ENCODE peak calls at places on chromosomes 16 and 17, in six cellular contexts. F is endothelial cell, H is GM12864, D is GM13977, X is AG04449, P is cardiac muscle cell. Q is an unnamed sample.

GRCh38 chr17:60075981-60076380 is 2.7 kb downstream of the HEATR6 start:
- DNase-seq in F (no peak), D (no peak), X (no peak), H (no peak), P (no peak), Q (no peak)

GRCh38 chr16:10964891-10965326 is 20.5 kb downstream of the CLEC16A start:
- DNase-seq in X (no peak), D (peak; percentile 62), F (no peak), P (no peak), H (no peak), Q (no peak)

GRCh38 chr16:85982563-85982939 is 83.6 kb downstream of the IRF8 start:
- DNase-seq in P (no peak), H (no peak), D (no peak), F (no peak), X (no peak), Q (peak; percentile 66)

GRCh38 chr17:61631800-61632199 is 40.8 kb upstream of the NACA2 start:
- DNase-seq in F (no peak), D (no peak), H (no peak), X (no peak), P (no peak), Q (no peak)

GRCh38 chr17:1546292-1546922 is 16.2 kb downstream of the PITPNA start:
- DNase-seq in D (no peak), F (no peak), X (no peak), H (no peak), P (no peak), Q (no peak)

GRCh38 chr17:45248132-45248936 is 13.6 kb downstream of the SPATA32 start:
- DNase-seq in F (no peak), X (no peak), H (no peak), P (no peak), D (peak; percentile 92), Q (no peak)

GRCh38 chr16:51638338-51639135 is 487.5 kb upstream of the SALL1 start:
- DNase-seq in F (no peak), D (no peak), P (no peak), X (no peak), H (no peak), Q (no peak)

GRCh38 chr17:36094746-36095145 is 4.8 kb upstream of the CCL3 start:
- DNase-seq in D (no peak), P (no peak), F (no peak), H (no peak), X (no peak), Q (no peak)

GRCh38 chr17:61002316-61002736 is 324.7 kb downstream of the BCAS3 start:
- DNase-seq in H (no peak), F (no peak), P (peak; percentile 70), X (no peak), D (no peak), Q (no peak)

GRCh38 chr17:6328279-6328678 is 106.6 kb downstream of the AIPL1 start:
- DNase-seq in X (no peak), H (peak; percentile 7), D (no peak), P (no peak), F (no peak), Q (no peak)

DNA sequence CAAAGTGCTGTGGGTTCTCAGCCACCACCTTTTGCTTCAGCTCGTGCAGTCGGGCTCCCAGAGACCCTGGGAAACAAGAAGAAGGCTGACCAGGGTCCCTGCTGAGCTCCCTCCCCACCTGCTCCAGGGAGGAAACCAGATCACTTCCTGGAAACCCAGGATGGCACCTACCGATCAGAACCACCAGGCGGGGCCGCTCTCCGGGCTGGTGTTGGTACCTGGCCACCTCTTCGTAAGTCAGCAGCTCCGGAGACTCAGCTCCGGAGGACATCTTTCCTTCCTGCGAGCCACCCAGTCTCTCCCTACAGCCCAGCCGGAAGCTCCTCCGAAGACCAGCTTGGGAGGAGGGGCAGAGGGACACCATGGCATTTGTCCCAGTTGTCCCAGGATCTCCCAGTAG is 18.9 kb downstream of the MPP3 start:
- DNase-seq in P (no peak), H (no peak), F (no peak), X (no peak), D (no peak), Q (no peak)
- TF ChIP-seq CTCF in P (no peak), H (no peak), F (no peak), X (no peak), D (no peak), Q (no peak)

GRCh38 chr17:63446218-63446980 is at the start of gene CYB561:
- DNase-seq in F (peak; percentile 71), D (peak; percentile 96), P (peak; percentile 79), X (no peak), H (no peak), Q (peak; percentile 88)
- TF ChIP-seq CTCF in F (peak; percentile 54), D (peak; percentile 27), P (peak; percentile 20), X (no peak), H (no peak), Q (no peak)

DNA sequence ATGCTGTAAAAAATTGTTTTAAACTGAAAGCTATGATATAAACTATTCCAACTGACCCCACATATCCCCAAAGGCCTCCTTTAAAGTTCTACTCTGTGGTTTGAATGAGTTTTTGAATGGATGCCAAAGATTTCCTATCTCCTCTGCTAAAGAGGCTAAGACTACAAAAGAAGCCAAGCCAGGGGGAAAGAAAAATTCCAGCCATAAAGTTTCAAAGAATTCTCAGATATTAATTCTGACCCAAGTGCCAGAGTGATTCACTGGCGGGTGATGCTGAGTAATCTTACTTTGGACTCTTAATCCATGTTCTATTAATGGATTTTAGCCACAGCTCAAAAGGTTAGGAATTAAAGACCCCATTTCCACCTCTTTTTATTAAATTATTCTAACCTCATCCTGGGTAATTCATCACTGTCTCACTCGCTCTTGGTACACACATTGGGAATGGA is 60.7 kb downstream of the HS3ST3A1 start:
- DNase-seq in H (no peak), X (peak; percentile 95), F (no peak), D (no peak), P (peak; percentile 95), Q (no peak)
- TF ChIP-seq CTCF in H (no peak), X (no peak), F (no peak), D (no peak), P (no peak), Q (no peak)

GRCh38 chr16:78122774-78123315 is 23.4 kb downstream of the WWOX start:
- DNase-seq in F (no peak), H (no peak), P (peak; percentile 75), X (no peak), D (peak; percentile 56), Q (peak; percentile 19)
- TF ChIP-seq CTCF in F (peak; percentile 64), H (peak; percentile 18), P (peak; percentile 29), X (no peak), D (peak; percentile 34), Q (peak; percentile 61)

DNA sequence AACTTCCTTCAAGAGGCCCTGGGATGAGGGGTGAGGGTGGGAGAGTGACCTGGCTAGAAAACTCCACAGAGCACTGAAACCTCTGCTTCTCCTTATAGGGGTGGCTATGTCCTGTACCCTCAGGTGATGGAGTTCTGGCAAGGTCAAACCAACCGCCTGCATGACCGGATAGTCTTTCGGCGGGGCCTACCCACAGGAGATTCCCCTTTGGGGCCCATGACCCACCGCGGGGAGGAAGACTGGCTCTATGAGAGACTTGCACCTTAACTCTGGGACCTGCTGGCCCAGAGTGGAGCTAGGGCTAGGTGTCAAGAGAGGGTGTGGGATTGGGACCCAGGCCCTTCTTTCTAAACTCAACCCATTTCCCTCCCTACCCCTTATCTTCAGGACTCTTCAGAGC is 5.1 kb downstream of the PNPO start:
- DNase-seq in F (no peak), P (no peak), X (no peak), H (no peak), D (no peak), Q (no peak)
- TF ChIP-seq CTCF in F (no peak), P (no peak), X (no peak), H (no peak), D (no peak), Q (no peak)

GRCh38 chr16:84156342-84156784 is 11.3 kb downstream of the DNAAF1 start:
- DNase-seq in F (no peak), D (no peak), P (no peak), H (no peak), X (no peak), Q (no peak)
- TF ChIP-seq CTCF in F (no peak), D (no peak), P (peak; percentile 9), H (peak; percentile 22), X (no peak), Q (no peak)

GRCh38 chr16:9823510-9823909 is 358.7 kb downstream of the GRIN2A start:
- DNase-seq in F (no peak), P (no peak), X (no peak), H (no peak), D (no peak), Q (no peak)

GRCh38 chr16:9821331-9821730 is 360.9 kb downstream of the GRIN2A start:
- DNase-seq in H (no peak), P (no peak), X (no peak), D (no peak), F (no peak), Q (no peak)

GRCh38 chr16:9820481-9821246 is 361.6 kb downstream of the GRIN2A start:
- DNase-seq in X (no peak), P (no peak), H (no peak), F (peak; percentile 31), D (no peak), Q (no peak)

GRCh38 chr16:9824191-9824590 is 358.0 kb downstream of the GRIN2A start:
- DNase-seq in D (no peak), F (no peak), H (no peak), P (no peak), X (no peak), Q (no peak)

GRCh38 chr16:9821970-9822369 is 360.3 kb downstream of the GRIN2A start:
- DNase-seq in X (no peak), F (no peak), H (no peak), P (no peak), D (no peak), Q (no peak)
- TF ChIP-seq CTCF in X (no peak), F (no peak), H (no peak), P (no peak), D (no peak), Q (no peak)

Q was measured in psoas muscle.